ENCODE peak calls at places on chromosomes 1 and 21, in ten cellular contexts. S is CD8-positive, alpha-beta T cell; Z is cardiac fibroblast; F is tibial artery; L is body of pancreas; I is Panc1; Q is adrenal gland; A is SK-N-SH; B is AG04450; N is mucosa of descending colon. P is an unnamed sample.

GRCh38 chr1:152906023-152906565 is 2.3 kb upstream of the IVL start:
- DNase-seq in L (peak), A (no peak), S (no peak), B (no peak), N (no peak), Z (no peak), I (no peak), F (no peak), Q (no peak), P (no peak)

GRCh38 chr1:78792756-78793155 is 143.1 kb downstream of the IFI44 start:
- DNase-seq in N (no peak), I (no peak), Q (no peak), L (no peak), Z (no peak), S (no peak), B (no peak), F (no peak), A (no peak), P (no peak)

GRCh38 chr1:176051402-176051801 is 155.7 kb downstream of the COP1 start:
- DNase-seq in B (no peak), Q (no peak), I (no peak), N (no peak), F (no peak), A (no peak), L (no peak), Z (no peak), S (no peak), P (no peak)

GRCh38 chr1:23370744-23371710 is 1.4 kb upstream of the ZNF436 start:
- DNase-seq in Z (peak), A (peak), S (no peak), L (no peak), I (no peak), Q (peak), B (no peak), N (no peak), F (no peak), P (no peak)

GRCh38 chr1:95021794-95022193 is 51.0 kb downstream of the ALG14 start:
- DNase-seq in I (no peak), F (no peak), L (no peak), A (no peak), B (no peak), N (no peak), Q (peak), S (no peak), Z (no peak), P (no peak)

GRCh38 chr1:15089244-15089992 is 64.1 kb upstream of the TMEM51 start:
- DNase-seq in N (no peak), Q (peak), F (no peak), S (no peak), L (peak), I (no peak), A (no peak), B (no peak), Z (no peak), P (no peak)

GRCh38 chr1:119841306-119841705 is 30.0 kb upstream of the REG4 start:
- DNase-seq in Z (no peak), N (no peak), Q (no peak), F (no peak), I (no peak), B (no peak), S (no peak), L (no peak), A (no peak), P (no peak)

GRCh38 chr1:23475134-23475628 is 8.8 kb downstream of the ASAP3 start:
- DNase-seq in S (no peak), A (no peak), Z (peak), F (no peak), Q (peak), I (no peak), L (no peak), B (peak), N (no peak), P (no peak)

GRCh38 chr1:37776946-37777516 is 12.1 kb upstream of the EPHA10 start:
- DNase-seq in L (no peak), A (no peak), I (no peak), S (no peak), Z (no peak), F (no peak), B (no peak), N (no peak), Q (no peak), P (no peak)

GRCh38 chr1:106768501-106768900 is 288.0 kb upstream of the PRMT6 start:
- DNase-seq in F (no peak), Z (peak), A (no peak), B (no peak), Q (no peak), S (no peak), I (no peak), N (no peak), L (no peak), P (no peak)

GRCh38 chr1:244876228-244876910 is 12.0 kb upstream of the HNRNPU start:
- DNase-seq in N (no peak), A (no peak), Q (no peak), Z (no peak), S (no peak), B (no peak), I (no peak), L (no peak), F (no peak), P (no peak)

GRCh38 chr1:192343304-192343703 is 26.5 kb downstream of the RGS21 start:
- DNase-seq in F (no peak), L (no peak), A (no peak), S (no peak), B (no peak), I (no peak), Q (no peak), Z (no peak), N (no peak), P (no peak)

GRCh38 chr21:33825419-33825818 is 90.2 kb downstream of the ATP5PO start:
- DNase-seq in Z (no peak), N (no peak), S (no peak), L (no peak), Q (no peak), A (no peak), F (no peak), B (no peak), I (no peak), P (no peak)

GRCh38 chr1:32984090-32984828 is 19.6 kb upstream of the RNF19B start:
- DNase-seq in F (no peak), Z (peak), L (no peak), I (no peak), A (peak), Q (no peak), N (no peak), B (no peak), S (peak), P (no peak)

GRCh38 chr21:43290529-43291346 is 121.9 kb downstream of the CRYAA start:
- DNase-seq in B (no peak), I (no peak), F (no peak), A (no peak), Z (no peak), Q (no peak), L (no peak), N (no peak), S (no peak), P (no peak)

GRCh38 chr1:209587778-209588177 is 4.3 kb downstream of the CAMK1G start:
- DNase-seq in I (no peak), Q (peak), S (no peak), L (no peak), B (no peak), Z (no peak), F (no peak), N (no peak), A (no peak), P (no peak)

GRCh38 chr1:88883156-88883555 is 8.2 kb downstream of the GTF2B start:
- DNase-seq in Q (no peak), Z (peak), F (no peak), N (no peak), A (no peak), S (no peak), L (no peak), I (no peak), B (no peak), P (no peak)

GRCh38 chr1:27873671-27874384 is 1.5 kb downstream of the THEMIS2 start:
- DNase-seq in I (no peak), B (no peak), Z (no peak), F (no peak), A (no peak), N (no peak), S (no peak), L (no peak), Q (peak), P (no peak)

GRCh38 chr1:169526998-169527397 is 41.3 kb upstream of the SLC19A2 start:
- DNase-seq in A (no peak), N (no peak), L (no peak), I (no peak), Z (no peak), S (no peak), B (no peak), Q (no peak), F (no peak), P (no peak)

GRCh38 chr1:114610546-114611245 is 29.3 kb upstream of the BCAS2 start:
- DNase-seq in L (no peak), Q (no peak), B (no peak), Z (peak), N (no peak), F (no peak), S (no peak), I (no peak), A (no peak), P (no peak)

GRCh38 chr1:28591708-28592313 is at the start of gene RAB42:
- DNase-seq in F (peak), I (no peak), S (peak), Z (no peak), Q (peak), N (peak), B (no peak), A (peak), L (peak), P (no peak)

GRCh38 chr1:164834641-164835040 is 275.7 kb downstream of the PBX1 start:
- DNase-seq in L (no peak), Q (no peak), B (no peak), A (no peak), S (no peak), I (no peak), Z (no peak), F (no peak), N (no peak), P (no peak)

GRCh38 chr1:94095112-94095637 is 25.8 kb downstream of the ABCA4 start:
- DNase-seq in N (peak), I (no peak), Q (peak), L (peak), A (no peak), F (peak), S (no peak), B (peak), Z (peak), P (peak)

GRCh38 chr1:80050523-80050922 is 1044.0 kb upstream of the ADGRL4 start:
- DNase-seq in B (no peak), Q (no peak), F (peak), N (no peak), I (no peak), L (no peak), S (no peak), Z (no peak), A (no peak), P (no peak)

GRCh38 chr1:22827666-22828065 is 117.0 kb downstream of the EPHB2 start:
- DNase-seq in Q (no peak), B (no peak), I (no peak), A (no peak), S (no peak), L (peak), F (no peak), Z (no peak), N (peak), P (no peak)

GRCh38 chr1:152050886-152051764 is 14.3 kb upstream of the S100A11 start:
- DNase-seq in B (no peak), I (no peak), A (no peak), F (no peak), Z (peak), N (no peak), S (no peak), L (no peak), Q (no peak), P (no peak)

GRCh38 chr21:35933466-35933865 is 126.9 kb downstream of the SETD4 start:
- DNase-seq in N (no peak), I (no peak), S (no peak), L (peak), B (no peak), Q (peak), F (peak), A (no peak), Z (peak), P (no peak)

GRCh38 chr1:154609398-154610380 is 1.7 kb upstream of the ADAR start:
- DNase-seq in B (no peak), Q (no peak), A (no peak), I (no peak), N (no peak), Z (peak), S (peak), L (no peak), F (no peak), P (no peak)

GRCh38 chr1:107198581-107198980 is 57.7 kb downstream of the NTNG1 start:
- DNase-seq in B (no peak), L (no peak), F (no peak), Q (no peak), A (no peak), Z (no peak), S (no peak), I (no peak), N (no peak), P (no peak)

GRCh38 chr1:200221614-200222282 is 188.1 kb downstream of the ZNF281 start:
- DNase-seq in N (no peak), S (no peak), L (no peak), Q (no peak), A (no peak), Z (no peak), B (no peak), F (no peak), I (no peak), P (no peak)

GRCh38 chr1:29306471-29307140 is 70.3 kb downstream of the PTPRU start:
- DNase-seq in Z (no peak), B (no peak), S (no peak), N (no peak), F (no peak), A (no peak), Q (no peak), L (no peak), I (no peak), P (no peak)

GRCh38 chr21:45328198-45329087 is 40.7 kb upstream of the POFUT2 start:
- DNase-seq in S (no peak), F (no peak), B (no peak), N (peak), Z (no peak), Q (no peak), I (no peak), A (no peak), L (peak), P (no peak)

GRCh38 chr1:107669996-107670395 is 295.0 kb downstream of the VAV3 start:
- DNase-seq in S (no peak), F (peak), I (no peak), B (no peak), N (peak), A (peak), L (peak), Z (peak), Q (peak), P (no peak)

GRCh38 chr1:4033129-4033676 is 133.1 kb upstream of the C1orf174 start:
- DNase-seq in B (no peak), F (no peak), I (no peak), N (no peak), Z (no peak), L (no peak), A (no peak), S (no peak), Q (no peak), P (peak)

GRCh38 chr1:165632152-165632469 is 1.1 kb downstream of the MGST3 start:
- DNase-seq in Q (no peak), L (no peak), Z (no peak), F (no peak), S (no peak), B (no peak), I (no peak), N (peak), A (no peak), P (no peak)

GRCh38 chr1:1000357-1001056 is 610 bp upstream of the HES4 start:
- DNase-seq in N (peak), L (peak), B (peak), A (peak), I (no peak), Z (peak), Q (peak), F (peak), S (peak), P (peak)

GRCh38 chr21:34603002-34603709 is 11.8 kb downstream of the RCAN1 start:
- DNase-seq in L (peak), B (peak), A (peak), N (peak), F (peak), Z (peak), S (peak), I (no peak), Q (peak), P (peak)

GRCh38 chr1:188429385-188429784 is 1600.6 kb downstream of the PLA2G4A start:
- DNase-seq in A (no peak), I (no peak), L (no peak), Z (no peak), Q (no peak), B (no peak), N (no peak), F (no peak), S (no peak), P (no peak)

GRCh38 chr1:43306688-43307457 is 6.1 kb downstream of the TIE1 start:
- DNase-seq in A (no peak), Q (no peak), F (no peak), Z (no peak), B (no peak), S (no peak), L (no peak), N (no peak), I (no peak), P (no peak)

GRCh38 chr1:46991083-46991923 is 32.2 kb upstream of the CYP4X1 start:
- DNase-seq in Q (no peak), Z (no peak), L (no peak), B (no peak), N (no peak), I (no peak), A (no peak), F (no peak), S (no peak), P (no peak)
- TF ChIP-seq CTCF in Q (no peak), Z (no peak), L (peak), B (no peak), N (no peak), I (peak), A (peak), F (no peak), S (no peak), P (peak)

DNA sequence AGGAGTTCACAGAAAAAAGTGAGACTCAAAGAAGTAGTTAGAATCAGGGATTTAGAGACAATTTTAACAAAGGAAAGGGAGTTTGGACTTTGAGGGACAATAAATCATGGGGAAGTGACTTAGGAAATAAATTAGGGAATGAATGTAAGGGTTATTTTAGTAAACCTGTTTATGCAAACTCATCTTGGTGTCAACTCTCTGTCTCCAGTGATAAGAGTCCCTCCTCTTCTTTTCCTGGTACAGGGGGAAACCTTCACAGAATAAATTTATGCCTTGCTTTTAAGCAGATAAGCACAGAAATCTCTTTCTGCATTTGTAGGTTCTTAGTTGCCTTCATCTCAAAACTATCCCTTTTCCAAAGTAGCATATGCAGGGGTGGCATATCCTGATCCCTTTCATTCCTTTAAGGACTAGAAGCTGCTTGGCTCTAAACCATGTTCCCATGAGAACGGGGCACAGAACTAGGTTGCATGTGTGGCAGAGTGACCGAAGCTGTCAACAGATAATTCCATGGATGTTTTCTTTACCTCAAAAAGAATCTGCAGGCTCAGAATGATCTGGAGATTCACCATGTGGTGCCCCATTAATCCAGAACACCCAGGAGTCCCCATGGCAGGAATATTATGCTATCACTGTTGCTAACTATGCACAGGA is 155.4 kb downstream of the ZNF648 start:
- DNase-seq in S (no peak), L (no peak), F (no peak), B (no peak), A (no peak), Q (no peak), Z (no peak), N (no peak), I (no peak), P (no peak)
- TF ChIP-seq CTCF in S (no peak), L (no peak), F (no peak), B (no peak), A (no peak), Q (no peak), Z (no peak), N (no peak), I (no peak), P (no peak)

GRCh38 chr1:8817413-8818324 is at the start of gene RERE:
- DNase-seq in Z (peak), L (peak), F (peak), A (peak), I (no peak), N (peak), B (peak), S (peak), Q (peak), P (peak)
- TF ChIP-seq CTCF in Z (no peak), L (no peak), F (no peak), A (no peak), I (no peak), N (no peak), B (no peak), S (no peak), Q (no peak), P (no peak)

DNA sequence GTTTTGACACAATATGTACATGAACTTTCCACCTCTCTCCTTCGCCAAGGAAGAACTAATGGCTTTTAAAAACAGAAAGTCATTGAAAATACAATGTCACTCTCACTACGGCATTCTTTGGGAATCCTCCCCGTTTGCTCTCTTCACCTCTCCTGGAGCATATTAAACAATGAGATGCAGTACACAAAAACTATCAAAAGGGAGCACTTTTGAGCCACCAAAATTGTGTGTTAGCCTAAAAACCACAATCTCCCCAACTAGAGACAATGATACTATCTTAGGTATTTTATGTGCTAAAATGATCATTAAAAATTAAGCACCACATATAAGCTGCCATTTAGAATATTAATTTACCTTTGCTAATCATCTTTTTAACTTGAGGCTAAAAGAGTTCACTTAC is 425.5 kb downstream of the KCTD3 start:
- DNase-seq in B (no peak), L (no peak), F (no peak), N (no peak), A (peak), Z (peak), S (no peak), I (no peak), Q (no peak), P (no peak)
- TF ChIP-seq CTCF in B (peak), L (peak), F (peak), N (no peak), A (peak), Z (no peak), S (no peak), I (peak), Q (no peak), P (peak)

GRCh38 chr1:223133301-223133823 is 9.7 kb downstream of the TLR5 start:
- DNase-seq in Z (no peak), F (no peak), N (no peak), I (peak), B (no peak), S (no peak), L (no peak), A (no peak), Q (no peak), P (no peak)
- TF ChIP-seq CTCF in Z (no peak), F (no peak), N (no peak), I (peak), B (no peak), S (no peak), L (no peak), A (no peak), Q (no peak), P (no peak)

GRCh38 chr21:23401278-23401677 is 2206.0 kb downstream of the MRPL39 start:
- DNase-seq in I (peak), L (no peak), S (no peak), F (no peak), Z (no peak), N (no peak), A (peak), B (no peak), Q (no peak), P (no peak)
- TF ChIP-seq CTCF in I (peak), L (no peak), S (no peak), F (no peak), Z (no peak), N (no peak), A (peak), B (no peak), Q (no peak), P (peak)

GRCh38 chr1:53725238-53725689 is 13.7 kb downstream of the GLIS1 start:
- DNase-seq in A (peak), F (no peak), N (no peak), Q (no peak), Z (peak), S (no peak), B (no peak), L (no peak), I (no peak), P (no peak)
- TF ChIP-seq CTCF in A (peak), F (no peak), N (no peak), Q (no peak), Z (peak), S (no peak), B (no peak), L (no peak), I (peak), P (peak)

P was measured in osteocyte.